ENCODE peak calls at places on chromosomes 7 and 10, in ten cellular contexts. One of them, this sample, is unnamed.
A peak's percentile ranks its signal among the peaks of the same experiment; 100 is the strongest.

GRCh38 chr7:64885520-64886240 is 17.4 kb upstream of the ZNF273 start:
- DNase-seq in progenitor cell of endocrine pancreas: no peak
- DNase-seq in activated CD8-positive, alpha-beta T cell treated with anti-CD3 and anti-CD28 coated beads for 36 hours: no peak
- DNase-seq in cardiac fibroblast: no peak
- DNase-seq in uterus: no peak
- DNase-seq in GM12865: no peak
- DNase-seq in gastrocnemius medialis: no peak
- DNase-seq in cardiac muscle cell: no peak
- DNase-seq in hepatocyte: no peak
- DNase-seq in GM12878: no peak
- DNase-seq in this sample: no peak

GRCh38 chr7:156166692-156167416 is 354.6 kb upstream of the SHH start:
- DNase-seq in cardiac muscle cell: no peak
- DNase-seq in cardiac fibroblast: no peak
- DNase-seq in GM12865: no peak
- DNase-seq in progenitor cell of endocrine pancreas: no peak
- DNase-seq in hepatocyte: no peak
- DNase-seq in GM12878: no peak
- DNase-seq in activated CD8-positive, alpha-beta T cell treated with anti-CD3 and anti-CD28 coated beads for 36 hours: no peak
- DNase-seq in uterus: no peak
- DNase-seq in gastrocnemius medialis: no peak
- DNase-seq in this sample: no peak

GRCh38 chr10:119025336-119025735 is 4.2 kb upstream of the NANOS1 start:
- DNase-seq in uterus: peak; percentile 59
- DNase-seq in cardiac fibroblast: peak; percentile 85
- DNase-seq in cardiac muscle cell: peak; percentile 75
- DNase-seq in gastrocnemius medialis: peak; percentile 68
- DNase-seq in hepatocyte: peak; percentile 69
- DNase-seq in GM12878: no peak
- DNase-seq in activated CD8-positive, alpha-beta T cell treated with anti-CD3 and anti-CD28 coated beads for 36 hours: no peak
- DNase-seq in GM12865: no peak
- DNase-seq in progenitor cell of endocrine pancreas: no peak
- DNase-seq in this sample: no peak

GRCh38 chr10:99524736-99525380 is 7.9 kb upstream of the NKX2-3 start:
- DNase-seq in cardiac fibroblast: no peak
- DNase-seq in cardiac muscle cell: no peak
- DNase-seq in activated CD8-positive, alpha-beta T cell treated with anti-CD3 and anti-CD28 coated beads for 36 hours: no peak
- DNase-seq in progenitor cell of endocrine pancreas: no peak
- DNase-seq in GM12865: no peak
- DNase-seq in hepatocyte: no peak
- DNase-seq in uterus: no peak
- DNase-seq in GM12878: no peak
- DNase-seq in gastrocnemius medialis: no peak
- DNase-seq in this sample: no peak

GRCh38 chr10:48289652-48290238 is 15.2 kb upstream of the FRMPD2 start:
- DNase-seq in activated CD8-positive, alpha-beta T cell treated with anti-CD3 and anti-CD28 coated beads for 36 hours: peak; percentile 68
- DNase-seq in gastrocnemius medialis: no peak
- DNase-seq in progenitor cell of endocrine pancreas: peak; percentile 55
- DNase-seq in cardiac fibroblast: peak; percentile 63
- DNase-seq in GM12878: no peak
- DNase-seq in cardiac muscle cell: peak; percentile 65
- DNase-seq in GM12865: peak; percentile 82
- DNase-seq in hepatocyte: peak; percentile 71
- DNase-seq in uterus: peak; percentile 25
- DNase-seq in this sample: no peak

GRCh38 chr10:132283604-132284382 is 24.0 kb downstream of the STK32C start:
- DNase-seq in activated CD8-positive, alpha-beta T cell treated with anti-CD3 and anti-CD28 coated beads for 36 hours: no peak
- DNase-seq in cardiac muscle cell: no peak
- DNase-seq in progenitor cell of endocrine pancreas: no peak
- DNase-seq in GM12878: no peak
- DNase-seq in uterus: no peak
- DNase-seq in GM12865: no peak
- DNase-seq in gastrocnemius medialis: no peak
- DNase-seq in hepatocyte: peak; percentile 50
- DNase-seq in cardiac fibroblast: no peak
- DNase-seq in this sample: no peak

GRCh38 chr7:75906991-75907667 is 7.8 kb upstream of the POR start:
- DNase-seq in cardiac fibroblast: no peak
- DNase-seq in gastrocnemius medialis: no peak
- DNase-seq in activated CD8-positive, alpha-beta T cell treated with anti-CD3 and anti-CD28 coated beads for 36 hours: no peak
- DNase-seq in cardiac muscle cell: peak; percentile 26
- DNase-seq in hepatocyte: peak; percentile 71
- DNase-seq in GM12865: no peak
- DNase-seq in uterus: no peak
- DNase-seq in GM12878: no peak
- DNase-seq in progenitor cell of endocrine pancreas: no peak
- DNase-seq in this sample: no peak

GRCh38 chr7:6015917-6016652 is 7.0 kb downstream of the AIMP2 start:
- DNase-seq in progenitor cell of endocrine pancreas: no peak
- DNase-seq in uterus: peak; percentile 68
- DNase-seq in gastrocnemius medialis: peak; percentile 88
- DNase-seq in GM12865: peak; percentile 41
- DNase-seq in hepatocyte: peak; percentile 74
- DNase-seq in cardiac fibroblast: peak; percentile 95
- DNase-seq in activated CD8-positive, alpha-beta T cell treated with anti-CD3 and anti-CD28 coated beads for 36 hours: peak; percentile 26
- DNase-seq in cardiac muscle cell: peak; percentile 96
- DNase-seq in GM12878: no peak
- DNase-seq in this sample: no peak

GRCh38 chr7:26648429-26649015 is 215.9 kb downstream of the SKAP2 start:
- DNase-seq in GM12878: no peak
- DNase-seq in cardiac fibroblast: peak; percentile 40
- DNase-seq in GM12865: no peak
- DNase-seq in progenitor cell of endocrine pancreas: no peak
- DNase-seq in gastrocnemius medialis: no peak
- DNase-seq in cardiac muscle cell: peak; percentile 14
- DNase-seq in activated CD8-positive, alpha-beta T cell treated with anti-CD3 and anti-CD28 coated beads for 36 hours: no peak
- DNase-seq in uterus: no peak
- DNase-seq in hepatocyte: no peak
- DNase-seq in this sample: no peak

GRCh38 chr10:7388602-7389001 is 22.2 kb downstream of the SFMBT2 start:
- DNase-seq in gastrocnemius medialis: no peak
- DNase-seq in uterus: no peak
- DNase-seq in GM12865: peak; percentile 25
- DNase-seq in hepatocyte: no peak
- DNase-seq in activated CD8-positive, alpha-beta T cell treated with anti-CD3 and anti-CD28 coated beads for 36 hours: peak; percentile 68
- DNase-seq in cardiac muscle cell: no peak
- DNase-seq in cardiac fibroblast: no peak
- DNase-seq in GM12878: no peak
- DNase-seq in progenitor cell of endocrine pancreas: no peak
- DNase-seq in this sample: no peak
- TF ChIP-seq CTCF in gastrocnemius medialis: no peak
- TF ChIP-seq CTCF in uterus: no peak
- TF ChIP-seq CTCF in GM12865: no peak
- TF ChIP-seq CTCF in hepatocyte: no peak
- TF ChIP-seq CTCF in activated CD8-positive, alpha-beta T cell treated with anti-CD3 and anti-CD28 coated beads for 36 hours: no peak
- TF ChIP-seq CTCF in cardiac muscle cell: no peak
- TF ChIP-seq CTCF in cardiac fibroblast: no peak
- TF ChIP-seq CTCF in GM12878: no peak
- TF ChIP-seq CTCF in progenitor cell of endocrine pancreas: no peak
- TF ChIP-seq CTCF in this sample: no peak

GRCh38 chr7:1729183-1729582 is 59.1 kb downstream of the ELFN1 start:
- DNase-seq in activated CD8-positive, alpha-beta T cell treated with anti-CD3 and anti-CD28 coated beads for 36 hours: no peak
- DNase-seq in GM12878: no peak
- DNase-seq in uterus: no peak
- DNase-seq in hepatocyte: no peak
- DNase-seq in progenitor cell of endocrine pancreas: no peak
- DNase-seq in GM12865: no peak
- DNase-seq in cardiac muscle cell: no peak
- DNase-seq in cardiac fibroblast: no peak
- DNase-seq in gastrocnemius medialis: no peak
- DNase-seq in this sample: no peak

GRCh38 chr7:1727812-1728570 is 57.9 kb downstream of the ELFN1 start:
- DNase-seq in gastrocnemius medialis: no peak
- DNase-seq in cardiac fibroblast: no peak
- DNase-seq in uterus: no peak
- DNase-seq in hepatocyte: no peak
- DNase-seq in progenitor cell of endocrine pancreas: no peak
- DNase-seq in GM12878: no peak
- DNase-seq in GM12865: no peak
- DNase-seq in cardiac muscle cell: no peak
- DNase-seq in activated CD8-positive, alpha-beta T cell treated with anti-CD3 and anti-CD28 coated beads for 36 hours: no peak
- DNase-seq in this sample: no peak

GRCh38 chr7:1725766-1726630 is 55.9 kb downstream of the ELFN1 start:
- DNase-seq in progenitor cell of endocrine pancreas: no peak
- DNase-seq in GM12878: no peak
- DNase-seq in cardiac muscle cell: no peak
- DNase-seq in cardiac fibroblast: no peak
- DNase-seq in activated CD8-positive, alpha-beta T cell treated with anti-CD3 and anti-CD28 coated beads for 36 hours: no peak
- DNase-seq in hepatocyte: no peak
- DNase-seq in uterus: no peak
- DNase-seq in gastrocnemius medialis: no peak
- DNase-seq in GM12865: no peak
- DNase-seq in this sample: no peak

GRCh38 chr7:1725199-1725701 is 55.2 kb downstream of the ELFN1 start:
- DNase-seq in gastrocnemius medialis: peak; percentile 85
- DNase-seq in GM12878: no peak
- DNase-seq in hepatocyte: peak; percentile 19
- DNase-seq in cardiac fibroblast: peak; percentile 17
- DNase-seq in uterus: no peak
- DNase-seq in activated CD8-positive, alpha-beta T cell treated with anti-CD3 and anti-CD28 coated beads for 36 hours: no peak
- DNase-seq in GM12865: no peak
- DNase-seq in progenitor cell of endocrine pancreas: no peak
- DNase-seq in cardiac muscle cell: peak; percentile 21
- DNase-seq in this sample: no peak

DNA sequence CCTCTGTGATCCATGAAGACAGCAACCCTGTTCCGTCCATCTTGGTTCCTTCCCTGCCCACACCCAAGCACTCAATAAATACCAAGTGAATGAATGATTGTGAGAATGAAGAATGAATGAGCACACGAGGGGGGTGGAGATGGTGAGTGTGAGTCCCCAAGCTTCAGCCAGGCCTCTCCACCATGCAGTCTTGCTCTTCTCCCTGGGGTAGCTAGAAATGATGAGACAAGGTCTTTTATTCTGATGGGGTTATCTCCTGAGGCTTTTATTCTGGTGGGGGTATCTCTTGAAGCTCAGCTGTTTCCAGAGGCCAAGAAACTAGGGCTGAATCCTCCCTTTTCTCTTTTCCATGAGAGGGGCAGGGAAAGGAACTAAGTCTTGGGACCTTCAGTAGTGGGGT is 57.0 kb downstream of the ELFN1 start:
- DNase-seq in activated CD8-positive, alpha-beta T cell treated with anti-CD3 and anti-CD28 coated beads for 36 hours: no peak
- DNase-seq in uterus: no peak
- DNase-seq in progenitor cell of endocrine pancreas: no peak
- DNase-seq in GM12878: no peak
- DNase-seq in cardiac muscle cell: no peak
- DNase-seq in hepatocyte: no peak
- DNase-seq in gastrocnemius medialis: no peak
- DNase-seq in cardiac fibroblast: no peak
- DNase-seq in GM12865: no peak
- DNase-seq in this sample: no peak
- TF ChIP-seq CTCF in activated CD8-positive, alpha-beta T cell treated with anti-CD3 and anti-CD28 coated beads for 36 hours: no peak
- TF ChIP-seq CTCF in uterus: no peak
- TF ChIP-seq CTCF in progenitor cell of endocrine pancreas: no peak
- TF ChIP-seq CTCF in GM12878: no peak
- TF ChIP-seq CTCF in cardiac muscle cell: no peak
- TF ChIP-seq CTCF in hepatocyte: no peak
- TF ChIP-seq CTCF in gastrocnemius medialis: no peak
- TF ChIP-seq CTCF in cardiac fibroblast: no peak
- TF ChIP-seq CTCF in GM12865: no peak
- TF ChIP-seq CTCF in this sample: no peak

GRCh38 chr7:25369794-25370193 is 141.5 kb upstream of the NPVF start:
- DNase-seq in progenitor cell of endocrine pancreas: no peak
- DNase-seq in uterus: peak; percentile 86
- DNase-seq in GM12878: no peak
- DNase-seq in cardiac muscle cell: no peak
- DNase-seq in gastrocnemius medialis: no peak
- DNase-seq in activated CD8-positive, alpha-beta T cell treated with anti-CD3 and anti-CD28 coated beads for 36 hours: no peak
- DNase-seq in GM12865: no peak
- DNase-seq in cardiac fibroblast: no peak
- DNase-seq in hepatocyte: no peak
- DNase-seq in this sample: no peak

GRCh38 chr7:25376207-25376606 is 147.9 kb upstream of the NPVF start:
- DNase-seq in cardiac muscle cell: no peak
- DNase-seq in cardiac fibroblast: no peak
- DNase-seq in hepatocyte: no peak
- DNase-seq in uterus: no peak
- DNase-seq in progenitor cell of endocrine pancreas: no peak
- DNase-seq in GM12865: no peak
- DNase-seq in GM12878: no peak
- DNase-seq in gastrocnemius medialis: no peak
- DNase-seq in activated CD8-positive, alpha-beta T cell treated with anti-CD3 and anti-CD28 coated beads for 36 hours: no peak
- DNase-seq in this sample: no peak

GRCh38 chr7:25368599-25368998 is 140.3 kb upstream of the NPVF start:
- DNase-seq in hepatocyte: no peak
- DNase-seq in GM12865: no peak
- DNase-seq in GM12878: no peak
- DNase-seq in gastrocnemius medialis: no peak
- DNase-seq in cardiac fibroblast: no peak
- DNase-seq in cardiac muscle cell: no peak
- DNase-seq in progenitor cell of endocrine pancreas: no peak
- DNase-seq in uterus: no peak
- DNase-seq in activated CD8-positive, alpha-beta T cell treated with anti-CD3 and anti-CD28 coated beads for 36 hours: no peak
- DNase-seq in this sample: no peak

GRCh38 chr7:25371972-25372371 is 143.7 kb upstream of the NPVF start:
- DNase-seq in uterus: no peak
- DNase-seq in activated CD8-positive, alpha-beta T cell treated with anti-CD3 and anti-CD28 coated beads for 36 hours: no peak
- DNase-seq in gastrocnemius medialis: no peak
- DNase-seq in cardiac fibroblast: no peak
- DNase-seq in cardiac muscle cell: no peak
- DNase-seq in progenitor cell of endocrine pancreas: no peak
- DNase-seq in GM12878: no peak
- DNase-seq in GM12865: no peak
- DNase-seq in hepatocyte: no peak
- DNase-seq in this sample: no peak
- TF ChIP-seq CTCF in uterus: no peak
- TF ChIP-seq CTCF in activated CD8-positive, alpha-beta T cell treated with anti-CD3 and anti-CD28 coated beads for 36 hours: no peak
- TF ChIP-seq CTCF in gastrocnemius medialis: no peak
- TF ChIP-seq CTCF in cardiac fibroblast: no peak
- TF ChIP-seq CTCF in cardiac muscle cell: no peak
- TF ChIP-seq CTCF in progenitor cell of endocrine pancreas: no peak
- TF ChIP-seq CTCF in GM12878: no peak
- TF ChIP-seq CTCF in GM12865: no peak
- TF ChIP-seq CTCF in hepatocyte: no peak
- TF ChIP-seq CTCF in this sample: no peak

GRCh38 chr7:12475362-12476063 is 71.8 kb upstream of the VWDE start:
- DNase-seq in GM12865: no peak
- DNase-seq in uterus: no peak
- DNase-seq in progenitor cell of endocrine pancreas: no peak
- DNase-seq in cardiac muscle cell: peak; percentile 77
- DNase-seq in gastrocnemius medialis: no peak
- DNase-seq in GM12878: no peak
- DNase-seq in activated CD8-positive, alpha-beta T cell treated with anti-CD3 and anti-CD28 coated beads for 36 hours: no peak
- DNase-seq in hepatocyte: peak; percentile 30
- DNase-seq in cardiac fibroblast: peak; percentile 63
- DNase-seq in this sample: no peak

GRCh38 chr7:12481722-12482121 is 78.1 kb upstream of the VWDE start:
- DNase-seq in GM12865: peak; percentile 20
- DNase-seq in progenitor cell of endocrine pancreas: no peak
- DNase-seq in GM12878: no peak
- DNase-seq in cardiac muscle cell: no peak
- DNase-seq in cardiac fibroblast: no peak
- DNase-seq in gastrocnemius medialis: no peak
- DNase-seq in hepatocyte: no peak
- DNase-seq in activated CD8-positive, alpha-beta T cell treated with anti-CD3 and anti-CD28 coated beads for 36 hours: no peak
- DNase-seq in uterus: no peak
- DNase-seq in this sample: no peak

GRCh38 chr7:12474035-12474434 is 70.4 kb upstream of the VWDE start:
- DNase-seq in GM12865: no peak
- DNase-seq in cardiac fibroblast: no peak
- DNase-seq in GM12878: no peak
- DNase-seq in uterus: no peak
- DNase-seq in progenitor cell of endocrine pancreas: no peak
- DNase-seq in cardiac muscle cell: no peak
- DNase-seq in activated CD8-positive, alpha-beta T cell treated with anti-CD3 and anti-CD28 coated beads for 36 hours: no peak
- DNase-seq in gastrocnemius medialis: no peak
- DNase-seq in hepatocyte: no peak
- DNase-seq in this sample: no peak

GRCh38 chr7:12477620-12478019 is 74.0 kb upstream of the VWDE start:
- DNase-seq in activated CD8-positive, alpha-beta T cell treated with anti-CD3 and anti-CD28 coated beads for 36 hours: no peak
- DNase-seq in cardiac fibroblast: no peak
- DNase-seq in GM12865: no peak
- DNase-seq in cardiac muscle cell: no peak
- DNase-seq in uterus: no peak
- DNase-seq in hepatocyte: no peak
- DNase-seq in GM12878: no peak
- DNase-seq in gastrocnemius medialis: no peak
- DNase-seq in progenitor cell of endocrine pancreas: no peak
- DNase-seq in this sample: no peak
- TF ChIP-seq CTCF in activated CD8-positive, alpha-beta T cell treated with anti-CD3 and anti-CD28 coated beads for 36 hours: no peak
- TF ChIP-seq CTCF in cardiac fibroblast: no peak
- TF ChIP-seq CTCF in GM12865: no peak
- TF ChIP-seq CTCF in cardiac muscle cell: no peak
- TF ChIP-seq CTCF in uterus: no peak
- TF ChIP-seq CTCF in hepatocyte: no peak
- TF ChIP-seq CTCF in GM12878: no peak
- TF ChIP-seq CTCF in gastrocnemius medialis: no peak
- TF ChIP-seq CTCF in progenitor cell of endocrine pancreas: no peak
- TF ChIP-seq CTCF in this sample: no peak

This sample was measured in GM06990.